ENCODE peak calls at places on chromosomes 16 and 17, in six cellular contexts. Y is mammary epithelial cell, A is IMR-90, I is OCI-LY7, Z is endothelial cell of umbilical vein, P is K562. S is an unnamed sample.

GRCh38 chr16:23527961-23528634 is 17.8 kb upstream of the GGA2 start:
- DNase-seq in I (no peak), P (no peak), Y (no peak), A (no peak), Z (no peak), S (peak)

GRCh38 chr16:15963307-15963910 is 14.0 kb downstream of the ABCC1 start:
- DNase-seq in P (no peak), I (peak), A (no peak), Z (no peak), Y (no peak), S (no peak)

GRCh38 chr17:32429598-32429997 is 14.7 kb upstream of the PSMD11 start:
- DNase-seq in Y (no peak), P (no peak), Z (no peak), I (peak), A (no peak), S (no peak)

GRCh38 chr17:34393401-34393800 is 30.4 kb upstream of the CCL1 start:
- DNase-seq in Y (no peak), Z (no peak), P (no peak), I (no peak), A (no peak), S (no peak)

GRCh38 chr17:80029235-80029974 is 6.3 kb downstream of the TBC1D16 start:
- DNase-seq in P (no peak), I (no peak), Y (peak), A (peak), Z (peak), S (no peak)

GRCh38 chr17:4771519-4772234 is at the start of gene TM4SF5:
- DNase-seq in Z (no peak), I (no peak), A (no peak), Y (peak), P (no peak), S (peak)

GRCh38 chr16:23132921-23133532 is 16.2 kb downstream of the USP31 start:
- DNase-seq in I (no peak), A (peak), Z (peak), Y (peak), P (no peak), S (no peak)

GRCh38 chr17:78719630-78720298 is 62.3 kb downstream of the CYTH1 start:
- DNase-seq in P (no peak), I (no peak), Z (no peak), A (no peak), Y (no peak), S (no peak)

GRCh38 chr16:27703121-27703520 is 153.2 kb downstream of the KATNIP start:
- DNase-seq in Y (no peak), A (no peak), Z (no peak), P (no peak), I (no peak), S (no peak)

GRCh38 chr17:30716461-30717289 is 107.8 kb downstream of the CRLF3 start:
- DNase-seq in Z (no peak), Y (no peak), P (no peak), A (peak), I (peak), S (no peak)

GRCh38 chr17:5667871-5668270 is 83.6 kb upstream of the NLRP1 start:
- DNase-seq in I (peak), Y (no peak), A (no peak), Z (no peak), P (no peak), S (no peak)

GRCh38 chr16:86917471-86918365 is 339.4 kb downstream of the FOXL1 start:
- DNase-seq in Y (no peak), A (no peak), I (no peak), P (peak), Z (no peak), S (no peak)

DNA sequence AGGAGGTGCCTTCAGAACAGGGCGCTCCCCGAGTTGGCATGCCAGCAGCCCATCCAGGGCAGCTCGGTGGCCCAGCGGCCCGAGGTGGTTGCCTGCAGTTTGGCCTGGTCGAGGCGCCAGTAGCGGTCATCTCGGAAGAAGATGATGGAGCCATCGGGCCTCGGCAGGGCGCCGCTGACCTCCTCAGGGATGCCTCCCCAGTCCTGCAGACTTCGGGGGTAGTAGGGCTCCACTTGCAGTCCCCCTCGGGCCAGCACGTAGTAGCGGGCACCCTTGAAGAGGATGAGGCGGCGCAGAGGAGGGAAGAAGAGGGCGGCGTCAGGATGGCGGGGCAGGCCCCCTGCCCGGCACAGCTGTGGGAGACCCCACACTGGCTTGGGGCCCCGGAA is 5.8 kb downstream of the C17orf50 start:
- DNase-seq in I (no peak), Y (no peak), A (no peak), Z (no peak), P (no peak), S (no peak)
- H3K27ac ChIP-seq in I (no peak), Y (no peak), A (no peak), Z (no peak), P (no peak), S (no peak)

GRCh38 chr17:7261377-7262191 is 694 bp downstream of the CLDN7 start:
- DNase-seq in I (no peak), A (no peak), P (peak), Y (no peak), Z (no peak), S (peak)

GRCh38 chr17:7260151-7260550 is 2.1 kb downstream of the CLDN7 start:
- DNase-seq in I (no peak), Z (no peak), A (no peak), P (no peak), Y (no peak), S (peak)

GRCh38 chr17:7258731-7259554 is 3.3 kb downstream of the CLDN7 start:
- DNase-seq in I (no peak), Y (peak), Z (no peak), P (no peak), A (peak), S (peak)

GRCh38 chr17:7260601-7261376 is 1.5 kb downstream of the CLDN7 start:
- DNase-seq in I (no peak), Y (no peak), Z (no peak), P (no peak), A (no peak), S (peak)

GRCh38 chr17:7259555-7259889 is 2.8 kb downstream of the CLDN7 start:
- DNase-seq in Y (no peak), I (no peak), Z (no peak), P (no peak), A (no peak), S (no peak)
- H3K4me2 ChIP-seq in Y (peak), I (no peak), Z (no peak), P (no peak), A (no peak), S (peak)

GRCh38 chr16:89357460-89357859 is 132.9 kb downstream of the ANKRD11 start:
- DNase-seq in A (no peak), P (peak), Y (no peak), I (no peak), Z (no peak), S (no peak)

GRCh38 chr16:89360760-89361435 is 129.5 kb downstream of the ANKRD11 start:
- DNase-seq in A (no peak), I (peak), Y (no peak), Z (peak), P (no peak), S (no peak)

GRCh38 chr16:89361756-89362155 is 128.6 kb downstream of the ANKRD11 start:
- DNase-seq in P (no peak), Z (no peak), Y (no peak), I (no peak), A (no peak), S (no peak)

GRCh38 chr16:89358030-89359005 is 132.0 kb downstream of the ANKRD11 start:
- DNase-seq in I (no peak), P (no peak), Z (no peak), Y (no peak), A (no peak), S (no peak)

GRCh38 chr16:89359296-89360147 is 130.8 kb downstream of the ANKRD11 start:
- DNase-seq in I (no peak), A (no peak), P (no peak), Z (peak), Y (no peak), S (no peak)
- H3K27ac ChIP-seq in I (peak), A (no peak), P (no peak), Z (peak), Y (no peak), S (peak)

DNA sequence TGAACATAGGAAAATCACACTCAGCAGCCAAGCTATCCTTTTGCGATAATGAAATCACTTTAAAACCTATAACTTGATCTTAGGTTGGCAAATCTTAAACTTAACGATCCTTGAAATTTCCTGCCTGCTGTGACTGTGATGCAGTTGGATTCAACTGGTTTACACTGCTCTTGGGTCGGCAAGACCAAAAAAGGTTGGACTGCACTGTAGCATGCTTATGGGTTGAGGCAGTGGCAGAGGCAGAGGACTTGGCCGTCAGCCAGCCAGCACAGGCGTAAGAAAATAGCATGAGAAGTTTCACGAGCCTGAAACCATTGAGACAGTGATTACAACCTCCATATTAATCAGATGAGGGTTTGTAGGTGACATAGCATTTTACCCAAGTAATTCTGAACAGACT is 21.4 kb downstream of the WSB1 start:
- DNase-seq in P (no peak), Z (no peak), Y (peak), I (no peak), A (peak), S (peak)
- H3K4me2 ChIP-seq in P (no peak), Z (no peak), Y (no peak), I (no peak), A (peak), S (no peak)

DNA sequence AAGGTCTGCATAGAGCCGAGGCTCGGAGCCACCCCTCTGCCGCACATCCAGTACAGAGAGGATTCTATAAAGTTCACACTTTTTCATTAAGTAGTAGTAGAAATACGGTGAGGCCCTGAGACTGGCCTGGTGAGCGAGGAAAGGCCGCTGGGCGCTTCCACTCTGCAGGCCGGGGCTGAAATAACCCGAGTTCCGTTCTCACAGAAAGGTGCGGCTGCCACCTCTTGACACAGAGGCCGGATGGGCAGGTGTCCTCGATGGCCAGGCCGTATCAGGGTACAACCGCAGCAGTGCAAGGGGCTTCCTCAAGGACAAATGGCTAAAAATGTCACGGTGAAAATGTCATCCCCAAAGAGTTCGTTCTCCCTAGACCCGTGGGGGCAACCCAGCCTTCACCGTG is 770 bp upstream of the PCYT2 start:
- DNase-seq in Z (no peak), A (no peak), I (no peak), Y (no peak), P (no peak), S (no peak)
- H3K27ac ChIP-seq in Z (no peak), A (no peak), I (no peak), Y (no peak), P (peak), S (peak)

DNA sequence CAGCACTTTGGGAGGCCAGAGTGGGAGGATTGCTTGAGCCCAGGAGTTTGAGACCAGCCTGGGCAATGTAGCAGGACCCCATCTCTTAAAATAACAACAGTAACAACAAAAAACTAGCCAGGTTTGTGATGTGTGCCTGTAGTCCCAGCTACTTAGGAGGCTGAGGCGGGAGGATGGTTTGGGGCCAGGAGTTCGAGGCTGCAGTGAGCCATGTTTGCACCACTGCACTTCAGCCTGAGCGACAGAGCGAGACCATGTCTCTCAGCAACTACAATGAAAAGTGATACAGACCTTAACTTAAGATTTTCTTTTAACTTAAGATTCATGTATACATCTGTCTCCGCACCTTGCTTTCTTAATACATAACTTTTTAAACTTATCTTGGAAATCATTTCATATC is 17.2 kb downstream of the NKD1 start:
- DNase-seq in Z (no peak), Y (no peak), P (no peak), I (no peak), A (no peak), S (no peak)
- H3K4me2 ChIP-seq in Z (no peak), Y (no peak), P (no peak), I (no peak), A (no peak), S (no peak)

DNA sequence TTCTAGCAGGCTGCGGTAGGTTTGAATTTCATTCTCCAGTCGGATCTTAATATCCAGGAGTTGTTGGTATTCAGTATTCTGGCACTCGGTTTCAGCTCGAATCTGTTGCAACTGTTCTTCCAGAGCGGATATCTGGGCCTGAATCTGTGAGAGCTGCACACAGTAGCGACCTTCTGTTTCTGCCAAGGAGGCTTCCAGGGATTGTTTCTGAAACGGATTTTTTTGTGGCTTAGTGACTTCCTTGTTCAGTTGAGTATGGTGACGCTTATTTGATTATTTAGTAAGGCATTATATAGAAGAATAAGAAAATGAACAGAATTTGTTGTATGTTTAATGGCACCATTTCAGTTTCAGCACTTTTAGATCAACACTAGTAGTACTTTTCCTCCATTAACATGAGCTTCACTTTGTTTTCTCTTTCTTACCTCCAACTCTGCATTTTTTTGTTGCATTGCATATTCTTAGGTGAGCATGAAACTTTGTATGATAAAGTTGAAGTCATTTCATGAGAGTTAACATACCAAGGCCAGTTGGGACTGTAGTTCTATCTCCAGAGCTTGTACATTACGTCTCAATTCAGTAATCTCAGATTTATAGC is 2.8 kb downstream of the KRT10 start:
- DNase-seq in P (no peak), A (peak), Y (no peak), I (no peak), Z (peak), S (peak)
- H3K27ac ChIP-seq in P (peak), A (peak), Y (peak), I (peak), Z (peak), S (peak)

GRCh38 chr16:89826531-89827382 is 1.5 kb upstream of the SPIRE2 start:
- DNase-seq in P (no peak), Y (no peak), I (no peak), A (no peak), Z (no peak), S (no peak)
- H3K4me2 ChIP-seq in P (no peak), Y (no peak), I (no peak), A (no peak), Z (no peak), S (peak)

DNA sequence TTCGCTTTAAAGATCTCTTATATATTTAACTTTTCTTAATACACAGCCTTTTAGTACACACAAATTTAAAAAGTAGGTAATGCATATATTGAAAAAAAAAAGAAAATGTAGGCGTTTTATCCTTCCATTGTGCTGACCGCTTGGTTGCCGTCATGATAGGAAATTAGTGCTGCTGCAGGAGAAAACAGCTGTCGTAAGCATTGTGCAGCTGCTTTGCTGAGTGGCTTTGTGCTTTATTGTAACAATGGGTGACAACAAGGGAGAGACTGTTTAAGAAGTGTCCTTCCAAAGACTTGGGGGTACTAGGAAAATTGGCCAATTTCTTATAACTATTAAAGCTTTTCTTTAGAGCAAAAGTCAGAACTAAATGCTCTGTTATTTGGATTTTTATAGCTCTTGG is 5.0 kb downstream of the HERPUD1 start:
- DNase-seq in Y (no peak), A (no peak), I (no peak), Z (no peak), P (no peak), S (no peak)
- H3K27ac ChIP-seq in Y (no peak), A (no peak), I (peak), Z (no peak), P (no peak), S (no peak)

GRCh38 chr17:38435795-38436194 is 7.5 kb downstream of the ARHGAP23 start:
- DNase-seq in A (no peak), I (no peak), Y (no peak), Z (no peak), P (peak), S (no peak)
- H3K4me2 ChIP-seq in A (no peak), I (no peak), Y (no peak), Z (no peak), P (no peak), S (no peak)